ENCODE peak calls at places on chromosomes 16 and 17, in ten cellular contexts. X, D, V, B, F, R, Q, J, K and I are unnamed samples.
A peak's percentile ranks its signal among the peaks of the same experiment; 100 is the strongest.

GRCh38 chr16:84753412-84754325 is 53.9 kb downstream of the USP10 start:
- DNase-seq in X (no peak), D (no peak), V (no peak), B (no peak), F (no peak), R (no peak), Q (no peak), J (peak; percentile 33), K (no peak), I (no peak)

GRCh38 chr17:44376124-44376523 is 12.5 kb upstream of the FAM171A2 start:
- DNase-seq in X (no peak), D (peak; percentile 95), V (no peak), B (peak; percentile 89), F (no peak), R (no peak), Q (no peak), J (peak; percentile 57), K (peak; percentile 53), I (no peak)

GRCh38 chr16:13909872-13910303 is 10.1 kb upstream of the ERCC4 start:
- DNase-seq in X (no peak), D (no peak), V (peak; percentile 58), B (no peak), F (peak; percentile 93), R (no peak), Q (no peak), J (peak; percentile 75), K (peak; percentile 59), I (no peak)

GRCh38 chr17:74521701-74522201 is 9.5 kb downstream of the CD300LB start:
- DNase-seq in X (no peak), D (peak; percentile 32), V (no peak), B (no peak), F (no peak), R (no peak), Q (no peak), J (no peak), K (no peak), I (peak; percentile 26)

GRCh38 chr17:49022391-49022941 is 25.3 kb downstream of the IGF2BP1 start:
- DNase-seq in X (peak; percentile 87), D (peak; percentile 98), V (no peak), B (peak; percentile 96), F (peak; percentile 69), R (no peak), Q (no peak), J (no peak), K (no peak), I (no peak)

GRCh38 chr16:4021070-4021779 is 95.0 kb downstream of the ADCY9 start:
- DNase-seq in X (no peak), D (no peak), V (no peak), B (no peak), F (no peak), R (no peak), Q (peak; percentile 24), J (peak; percentile 14), K (no peak), I (no peak)

GRCh38 chr17:73184133-73184993 is 8.5 kb upstream of the COG1 start:
- DNase-seq in X (no peak), D (no peak), V (no peak), B (no peak), F (no peak), R (no peak), Q (no peak), J (no peak), K (no peak), I (no peak)

GRCh38 chr16:84414789-84415326 is 46.5 kb downstream of the ATP2C2 start:
- DNase-seq in X (no peak), D (no peak), V (no peak), B (no peak), F (no peak), R (no peak), Q (no peak), J (no peak), K (no peak), I (no peak)

GRCh38 chr17:76816590-76817135 is 51.5 kb upstream of the MGAT5B start:
- DNase-seq in X (peak; percentile 61), D (peak; percentile 94), V (no peak), B (peak; percentile 88), F (peak; percentile 35), R (peak; percentile 66), Q (no peak), J (peak; percentile 71), K (peak; percentile 42), I (peak; percentile 69)

GRCh38 chr16:54947616-54948015 is 17.0 kb downstream of the IRX5 start:
- DNase-seq in X (no peak), D (no peak), V (no peak), B (no peak), F (no peak), R (no peak), Q (no peak), J (no peak), K (no peak), I (no peak)

GRCh38 chr16:1308036-1308976 is 1.1 kb upstream of the UBE2I start:
- DNase-seq in X (no peak), D (no peak), V (no peak), B (no peak), F (peak; percentile 56), R (no peak), Q (no peak), J (no peak), K (peak; percentile 52), I (no peak)

GRCh38 chr17:63680700-63681099 is 19.2 kb downstream of the LIMD2 start:
- DNase-seq in X (no peak), D (no peak), V (no peak), B (no peak), F (no peak), R (no peak), Q (no peak), J (no peak), K (no peak), I (no peak)

GRCh38 chr17:57154896-57155295 is 69.8 kb downstream of the AKAP1 start:
- DNase-seq in X (no peak), D (no peak), V (no peak), B (no peak), F (no peak), R (no peak), Q (no peak), J (no peak), K (no peak), I (no peak)

GRCh38 chr16:51853586-51853985 is 693.4 kb downstream of the TOX3 start:
- DNase-seq in X (no peak), D (no peak), V (no peak), B (no peak), F (no peak), R (no peak), Q (no peak), J (no peak), K (no peak), I (no peak)

GRCh38 chr16:84115919-84116719 is 623 bp downstream of the MBTPS1 start:
- DNase-seq in X (no peak), D (no peak), V (no peak), B (no peak), F (peak; percentile 56), R (peak; percentile 76), Q (no peak), J (peak; percentile 66), K (peak; percentile 60), I (peak; percentile 61)

GRCh38 chr17:71899317-71899716 is 221.5 kb upstream of the SOX9 start:
- DNase-seq in X (no peak), D (no peak), V (no peak), B (no peak), F (peak; percentile 72), R (no peak), Q (no peak), J (peak; percentile 54), K (no peak), I (no peak)

GRCh38 chr16:13426279-13426678 is 493.7 kb upstream of the ERCC4 start:
- DNase-seq in X (peak; percentile 59), D (peak; percentile 78), V (no peak), B (peak; percentile 53), F (no peak), R (no peak), Q (no peak), J (no peak), K (no peak), I (no peak)

DNA sequence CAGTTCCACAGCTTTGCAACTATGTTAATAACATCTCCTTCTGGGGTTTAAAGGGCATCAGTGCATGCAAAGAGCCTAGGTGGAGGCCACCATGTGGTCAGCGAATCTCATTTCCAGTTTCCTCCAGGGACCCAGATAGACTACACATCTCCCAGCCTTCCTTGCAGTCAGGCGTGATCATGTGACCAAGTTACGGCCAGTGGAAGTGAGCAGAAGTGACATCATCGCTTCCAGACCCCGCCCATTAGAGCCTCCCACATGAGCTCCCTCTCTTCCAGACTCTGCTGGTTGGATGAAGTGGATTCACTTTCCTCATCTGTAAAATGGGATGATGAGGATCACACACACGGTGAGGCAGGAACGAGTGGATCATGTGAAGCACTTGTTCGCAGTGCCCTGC is 27.4 kb upstream of the KDM8 start:
- DNase-seq in X (no peak), D (peak; percentile 52), V (no peak), B (no peak), F (no peak), R (no peak), Q (no peak), J (peak; percentile 18), K (no peak), I (no peak)
- H3K4me1 ChIP-seq in X (no peaks in the 10 kb centered on the region), D (no peaks in the 10 kb centered on the region), V (no peaks in the 10 kb centered on the region), B (no peaks in the 10 kb centered on the region), F (peaks cover 4% of the 10 kb centered on the region), R (peaks cover 51% of the 10 kb centered on the region), Q (no peaks in the 10 kb centered on the region), J (peaks cover 39% of the 10 kb centered on the region), K (no peaks in the 10 kb centered on the region), I (peaks cover 56% of the 10 kb centered on the region)

GRCh38 chr16:64700628-64701027 is 421.2 kb downstream of the CDH11 start:
- DNase-seq in X (no peak), D (no peak), V (no peak), B (no peak), F (no peak), R (no peak), Q (no peak), J (no peak), K (no peak), I (no peak)
- H3K9me3 ChIP-seq in X (no peaks in the 10 kb centered on the region), D (no peaks in the 10 kb centered on the region), V (no peaks in the 10 kb centered on the region), B (no peaks in the 10 kb centered on the region), F (no peaks in the 10 kb centered on the region), R (peaks cover 13% of the 10 kb centered on the region), Q (no peaks in the 10 kb centered on the region), J (no peaks in the 10 kb centered on the region), K (no peaks in the 10 kb centered on the region), I (no peaks in the 10 kb centered on the region)

GRCh38 chr16:73066927-73067670 is 19.2 kb upstream of the ZFHX3 start:
- DNase-seq in X (no peak), D (peak; percentile 69), V (no peak), B (no peak), F (peak; percentile 65), R (no peak), Q (no peak), J (peak; percentile 61), K (peak; percentile 32), I (no peak)
- H3K4me1 ChIP-seq in X (peaks cover 32% of the 10 kb centered on the region), D (peaks cover 3% of the 10 kb centered on the region), V (peaks cover 33% of the 10 kb centered on the region), B (peaks cover 2% of the 10 kb centered on the region), F (peaks cover 47% of the 10 kb centered on the region), R (no peaks in the 10 kb centered on the region), Q (no peaks in the 10 kb centered on the region), J (peaks cover 39% of the 10 kb centered on the region), K (peaks cover 57% of the 10 kb centered on the region), I (no peaks in the 10 kb centered on the region)

DNA sequence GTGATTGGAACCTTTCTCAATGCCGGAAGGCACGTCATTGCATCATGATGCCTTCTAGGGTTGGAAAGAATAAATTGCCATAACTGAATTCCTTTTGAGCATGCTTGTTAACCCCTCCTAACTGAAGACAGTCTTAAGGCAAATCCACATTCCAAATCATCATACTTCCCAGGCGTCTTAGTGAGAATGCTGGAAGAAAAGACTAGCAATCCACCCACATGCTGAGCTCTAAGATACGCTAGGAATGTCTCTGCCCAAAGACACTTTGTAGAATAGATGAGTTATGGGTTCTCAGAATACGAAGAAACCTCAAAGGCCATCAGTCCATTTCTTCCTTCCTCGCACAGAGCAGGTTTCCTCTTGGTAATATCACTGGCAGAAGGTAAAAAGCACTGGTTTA is 486.5 kb downstream of the HS3ST4 start:
- DNase-seq in X (no peak), D (no peak), V (no peak), B (no peak), F (no peak), R (no peak), Q (no peak), J (no peak), K (no peak), I (no peak)
- H3K9me3 ChIP-seq in X (peaks cover 15% of the 10 kb centered on the region), D (peaks cover 17% of the 10 kb centered on the region), V (no peaks in the 10 kb centered on the region), B (peaks cover 3% of the 10 kb centered on the region), F (no peaks in the 10 kb centered on the region), R (no peaks in the 10 kb centered on the region), Q (no peaks in the 10 kb centered on the region), J (no peaks in the 10 kb centered on the region), K (no peaks in the 10 kb centered on the region), I (no peaks in the 10 kb centered on the region)